ENCODE peak calls at places on chromosomes 12 and 14, in six cellular contexts. One of them, this sample, is unnamed.

GRCh38 chr14:75126121-75126544 is 715 bp downstream of the NEK9 start:
- DNase-seq in fibroblast of lung: peak; percentile 3
- DNase-seq in body of pancreas: no peak
- DNase-seq in activated CD8-positive, alpha-beta memory T cell treated with anti-CD3 and anti-CD28 coated beads, Interleukin-2, amount 10 ng/mL, durations not matched to agents 7 days and 5 days: no peak
- DNase-seq in activated T-helper 1 cell treated with anti-CD3 and anti-CD28 coated beads, Interleukin-12 subunit alpha, Interleukin-12 subunit beta, Interleukin-2, Interleukin-4 antibody, amounts not matched to agents 30 ng/mL and 10 ng/mL and 1 ng/mL, durations not matched to agents 14 hours and 24 hours and 36 hours: no peak
- DNase-seq in right atrium auricular region: no peak
- DNase-seq in this sample: no peak

GRCh38 chr14:70821916-70822705 is 12.8 kb upstream of the MAP3K9 start:
- DNase-seq in fibroblast of lung: peak; percentile 66
- DNase-seq in body of pancreas: peak; percentile 38
- DNase-seq in activated CD8-positive, alpha-beta memory T cell treated with anti-CD3 and anti-CD28 coated beads, Interleukin-2, amount 10 ng/mL, durations not matched to agents 7 days and 5 days: peak; percentile 62
- DNase-seq in activated T-helper 1 cell treated with anti-CD3 and anti-CD28 coated beads, Interleukin-12 subunit alpha, Interleukin-12 subunit beta, Interleukin-2, Interleukin-4 antibody, amounts not matched to agents 30 ng/mL and 10 ng/mL and 1 ng/mL, durations not matched to agents 14 hours and 24 hours and 36 hours: peak; percentile 48
- DNase-seq in right atrium auricular region: no peak
- DNase-seq in this sample: peak; percentile 73

GRCh38 chr12:130026608-130027176 is 122.9 kb upstream of the TMEM132D start:
- DNase-seq in fibroblast of lung: no peak
- DNase-seq in body of pancreas: peak; percentile 40
- DNase-seq in activated CD8-positive, alpha-beta memory T cell treated with anti-CD3 and anti-CD28 coated beads, Interleukin-2, amount 10 ng/mL, durations not matched to agents 7 days and 5 days: peak; percentile 45
- DNase-seq in activated T-helper 1 cell treated with anti-CD3 and anti-CD28 coated beads, Interleukin-12 subunit alpha, Interleukin-12 subunit beta, Interleukin-2, Interleukin-4 antibody, amounts not matched to agents 30 ng/mL and 10 ng/mL and 1 ng/mL, durations not matched to agents 14 hours and 24 hours and 36 hours: no peak
- DNase-seq in right atrium auricular region: no peak
- DNase-seq in this sample: no peak

GRCh38 chr14:92252291-92252690 is 70.7 kb upstream of the SLC24A4 start:
- DNase-seq in fibroblast of lung: no peak
- DNase-seq in body of pancreas: no peak
- DNase-seq in activated CD8-positive, alpha-beta memory T cell treated with anti-CD3 and anti-CD28 coated beads, Interleukin-2, amount 10 ng/mL, durations not matched to agents 7 days and 5 days: no peak
- DNase-seq in activated T-helper 1 cell treated with anti-CD3 and anti-CD28 coated beads, Interleukin-12 subunit alpha, Interleukin-12 subunit beta, Interleukin-2, Interleukin-4 antibody, amounts not matched to agents 30 ng/mL and 10 ng/mL and 1 ng/mL, durations not matched to agents 14 hours and 24 hours and 36 hours: no peak
- DNase-seq in right atrium auricular region: no peak
- DNase-seq in this sample: no peak

GRCh38 chr14:34063470-34064164 is 112.7 kb upstream of the EGLN3 start:
- DNase-seq in fibroblast of lung: no peak
- DNase-seq in body of pancreas: no peak
- DNase-seq in activated CD8-positive, alpha-beta memory T cell treated with anti-CD3 and anti-CD28 coated beads, Interleukin-2, amount 10 ng/mL, durations not matched to agents 7 days and 5 days: no peak
- DNase-seq in activated T-helper 1 cell treated with anti-CD3 and anti-CD28 coated beads, Interleukin-12 subunit alpha, Interleukin-12 subunit beta, Interleukin-2, Interleukin-4 antibody, amounts not matched to agents 30 ng/mL and 10 ng/mL and 1 ng/mL, durations not matched to agents 14 hours and 24 hours and 36 hours: no peak
- DNase-seq in right atrium auricular region: peak; percentile 76
- DNase-seq in this sample: no peak

GRCh38 chr12:131159660-131160059 is 206.0 kb downstream of the ADGRD1 start:
- DNase-seq in fibroblast of lung: no peak
- DNase-seq in body of pancreas: no peak
- DNase-seq in activated CD8-positive, alpha-beta memory T cell treated with anti-CD3 and anti-CD28 coated beads, Interleukin-2, amount 10 ng/mL, durations not matched to agents 7 days and 5 days: no peak
- DNase-seq in activated T-helper 1 cell treated with anti-CD3 and anti-CD28 coated beads, Interleukin-12 subunit alpha, Interleukin-12 subunit beta, Interleukin-2, Interleukin-4 antibody, amounts not matched to agents 30 ng/mL and 10 ng/mL and 1 ng/mL, durations not matched to agents 14 hours and 24 hours and 36 hours: no peak
- DNase-seq in right atrium auricular region: no peak
- DNase-seq in this sample: no peak

GRCh38 chr12:71166280-71166679 is 8.5 kb upstream of the TSPAN8 start:
- DNase-seq in fibroblast of lung: no peak
- DNase-seq in body of pancreas: no peak
- DNase-seq in activated CD8-positive, alpha-beta memory T cell treated with anti-CD3 and anti-CD28 coated beads, Interleukin-2, amount 10 ng/mL, durations not matched to agents 7 days and 5 days: no peak
- DNase-seq in activated T-helper 1 cell treated with anti-CD3 and anti-CD28 coated beads, Interleukin-12 subunit alpha, Interleukin-12 subunit beta, Interleukin-2, Interleukin-4 antibody, amounts not matched to agents 30 ng/mL and 10 ng/mL and 1 ng/mL, durations not matched to agents 14 hours and 24 hours and 36 hours: no peak
- DNase-seq in right atrium auricular region: no peak
- DNase-seq in this sample: no peak

GRCh38 chr12:122998316-122998715 is 17.8 kb downstream of the ARL6IP4 start:
- DNase-seq in fibroblast of lung: no peak
- DNase-seq in body of pancreas: no peak
- DNase-seq in activated CD8-positive, alpha-beta memory T cell treated with anti-CD3 and anti-CD28 coated beads, Interleukin-2, amount 10 ng/mL, durations not matched to agents 7 days and 5 days: no peak
- DNase-seq in activated T-helper 1 cell treated with anti-CD3 and anti-CD28 coated beads, Interleukin-12 subunit alpha, Interleukin-12 subunit beta, Interleukin-2, Interleukin-4 antibody, amounts not matched to agents 30 ng/mL and 10 ng/mL and 1 ng/mL, durations not matched to agents 14 hours and 24 hours and 36 hours: no peak
- DNase-seq in right atrium auricular region: no peak
- DNase-seq in this sample: no peak

GRCh38 chr14:29220077-29220476 is 453.5 kb downstream of the FOXG1 start:
- DNase-seq in fibroblast of lung: no peak
- DNase-seq in body of pancreas: no peak
- DNase-seq in activated CD8-positive, alpha-beta memory T cell treated with anti-CD3 and anti-CD28 coated beads, Interleukin-2, amount 10 ng/mL, durations not matched to agents 7 days and 5 days: no peak
- DNase-seq in activated T-helper 1 cell treated with anti-CD3 and anti-CD28 coated beads, Interleukin-12 subunit alpha, Interleukin-12 subunit beta, Interleukin-2, Interleukin-4 antibody, amounts not matched to agents 30 ng/mL and 10 ng/mL and 1 ng/mL, durations not matched to agents 14 hours and 24 hours and 36 hours: no peak
- DNase-seq in right atrium auricular region: no peak
- DNase-seq in this sample: no peak

GRCh38 chr12:105220929-105221290 is 15.1 kb downstream of the APPL2 start:
- DNase-seq in fibroblast of lung: no peak
- DNase-seq in body of pancreas: no peak
- DNase-seq in activated CD8-positive, alpha-beta memory T cell treated with anti-CD3 and anti-CD28 coated beads, Interleukin-2, amount 10 ng/mL, durations not matched to agents 7 days and 5 days: no peak
- DNase-seq in activated T-helper 1 cell treated with anti-CD3 and anti-CD28 coated beads, Interleukin-12 subunit alpha, Interleukin-12 subunit beta, Interleukin-2, Interleukin-4 antibody, amounts not matched to agents 30 ng/mL and 10 ng/mL and 1 ng/mL, durations not matched to agents 14 hours and 24 hours and 36 hours: no peak
- DNase-seq in right atrium auricular region: no peak
- DNase-seq in this sample: no peak

GRCh38 chr12:123233505-123234299 is 466 bp downstream of the MTRFR start:
- DNase-seq in fibroblast of lung: no peak
- DNase-seq in body of pancreas: no peak
- DNase-seq in activated CD8-positive, alpha-beta memory T cell treated with anti-CD3 and anti-CD28 coated beads, Interleukin-2, amount 10 ng/mL, durations not matched to agents 7 days and 5 days: peak; percentile 53
- DNase-seq in activated T-helper 1 cell treated with anti-CD3 and anti-CD28 coated beads, Interleukin-12 subunit alpha, Interleukin-12 subunit beta, Interleukin-2, Interleukin-4 antibody, amounts not matched to agents 30 ng/mL and 10 ng/mL and 1 ng/mL, durations not matched to agents 14 hours and 24 hours and 36 hours: no peak
- DNase-seq in right atrium auricular region: no peak
- DNase-seq in this sample: no peak

GRCh38 chr14:52455291-52456088 is 96.8 kb downstream of the TXNDC16 start:
- DNase-seq in fibroblast of lung: peak; percentile 89
- DNase-seq in body of pancreas: no peak
- DNase-seq in activated CD8-positive, alpha-beta memory T cell treated with anti-CD3 and anti-CD28 coated beads, Interleukin-2, amount 10 ng/mL, durations not matched to agents 7 days and 5 days: no peak
- DNase-seq in activated T-helper 1 cell treated with anti-CD3 and anti-CD28 coated beads, Interleukin-12 subunit alpha, Interleukin-12 subunit beta, Interleukin-2, Interleukin-4 antibody, amounts not matched to agents 30 ng/mL and 10 ng/mL and 1 ng/mL, durations not matched to agents 14 hours and 24 hours and 36 hours: no peak
- DNase-seq in right atrium auricular region: no peak
- DNase-seq in this sample: no peak

GRCh38 chr14:29927596-29928341 is at the start of gene PRKD1:
- DNase-seq in fibroblast of lung: peak; percentile 76
- DNase-seq in body of pancreas: peak; percentile 66
- DNase-seq in activated CD8-positive, alpha-beta memory T cell treated with anti-CD3 and anti-CD28 coated beads, Interleukin-2, amount 10 ng/mL, durations not matched to agents 7 days and 5 days: no peak
- DNase-seq in activated T-helper 1 cell treated with anti-CD3 and anti-CD28 coated beads, Interleukin-12 subunit alpha, Interleukin-12 subunit beta, Interleukin-2, Interleukin-4 antibody, amounts not matched to agents 30 ng/mL and 10 ng/mL and 1 ng/mL, durations not matched to agents 14 hours and 24 hours and 36 hours: no peak
- DNase-seq in right atrium auricular region: peak; percentile 62
- DNase-seq in this sample: peak; percentile 69

GRCh38 chr12:106113446-106114083 is 25.2 kb downstream of the NUAK1 start:
- DNase-seq in fibroblast of lung: peak; percentile 52
- DNase-seq in body of pancreas: no peak
- DNase-seq in activated CD8-positive, alpha-beta memory T cell treated with anti-CD3 and anti-CD28 coated beads, Interleukin-2, amount 10 ng/mL, durations not matched to agents 7 days and 5 days: no peak
- DNase-seq in activated T-helper 1 cell treated with anti-CD3 and anti-CD28 coated beads, Interleukin-12 subunit alpha, Interleukin-12 subunit beta, Interleukin-2, Interleukin-4 antibody, amounts not matched to agents 30 ng/mL and 10 ng/mL and 1 ng/mL, durations not matched to agents 14 hours and 24 hours and 36 hours: no peak
- DNase-seq in right atrium auricular region: no peak
- DNase-seq in this sample: no peak

GRCh38 chr12:100857418-100857817 is 62.8 kb downstream of the ANO4 start:
- DNase-seq in fibroblast of lung: no peak
- DNase-seq in body of pancreas: no peak
- DNase-seq in activated CD8-positive, alpha-beta memory T cell treated with anti-CD3 and anti-CD28 coated beads, Interleukin-2, amount 10 ng/mL, durations not matched to agents 7 days and 5 days: no peak
- DNase-seq in activated T-helper 1 cell treated with anti-CD3 and anti-CD28 coated beads, Interleukin-12 subunit alpha, Interleukin-12 subunit beta, Interleukin-2, Interleukin-4 antibody, amounts not matched to agents 30 ng/mL and 10 ng/mL and 1 ng/mL, durations not matched to agents 14 hours and 24 hours and 36 hours: no peak
- DNase-seq in right atrium auricular region: no peak
- DNase-seq in this sample: no peak

GRCh38 chr14:99272669-99273024 is 650 bp upstream of the BCL11B start:
- DNase-seq in fibroblast of lung: no peak
- DNase-seq in body of pancreas: no peak
- DNase-seq in activated CD8-positive, alpha-beta memory T cell treated with anti-CD3 and anti-CD28 coated beads, Interleukin-2, amount 10 ng/mL, durations not matched to agents 7 days and 5 days: no peak
- DNase-seq in activated T-helper 1 cell treated with anti-CD3 and anti-CD28 coated beads, Interleukin-12 subunit alpha, Interleukin-12 subunit beta, Interleukin-2, Interleukin-4 antibody, amounts not matched to agents 30 ng/mL and 10 ng/mL and 1 ng/mL, durations not matched to agents 14 hours and 24 hours and 36 hours: no peak
- DNase-seq in right atrium auricular region: no peak
- DNase-seq in this sample: no peak

GRCh38 chr14:98798099-98798498 is 473.9 kb downstream of the BCL11B start:
- DNase-seq in fibroblast of lung: no peak
- DNase-seq in body of pancreas: peak; percentile 14
- DNase-seq in activated CD8-positive, alpha-beta memory T cell treated with anti-CD3 and anti-CD28 coated beads, Interleukin-2, amount 10 ng/mL, durations not matched to agents 7 days and 5 days: no peak
- DNase-seq in activated T-helper 1 cell treated with anti-CD3 and anti-CD28 coated beads, Interleukin-12 subunit alpha, Interleukin-12 subunit beta, Interleukin-2, Interleukin-4 antibody, amounts not matched to agents 30 ng/mL and 10 ng/mL and 1 ng/mL, durations not matched to agents 14 hours and 24 hours and 36 hours: no peak
- DNase-seq in right atrium auricular region: no peak
- DNase-seq in this sample: no peak

GRCh38 chr12:130320553-130320952 is 17.1 kb upstream of the PIWIL1 start:
- DNase-seq in fibroblast of lung: no peak
- DNase-seq in body of pancreas: no peak
- DNase-seq in activated CD8-positive, alpha-beta memory T cell treated with anti-CD3 and anti-CD28 coated beads, Interleukin-2, amount 10 ng/mL, durations not matched to agents 7 days and 5 days: no peak
- DNase-seq in activated T-helper 1 cell treated with anti-CD3 and anti-CD28 coated beads, Interleukin-12 subunit alpha, Interleukin-12 subunit beta, Interleukin-2, Interleukin-4 antibody, amounts not matched to agents 30 ng/mL and 10 ng/mL and 1 ng/mL, durations not matched to agents 14 hours and 24 hours and 36 hours: no peak
- DNase-seq in right atrium auricular region: no peak
- DNase-seq in this sample: no peak

GRCh38 chr12:108367436-108367835 is 28.3 kb upstream of the CMKLR1 start:
- DNase-seq in fibroblast of lung: peak; percentile 33
- DNase-seq in body of pancreas: peak; percentile 62
- DNase-seq in activated CD8-positive, alpha-beta memory T cell treated with anti-CD3 and anti-CD28 coated beads, Interleukin-2, amount 10 ng/mL, durations not matched to agents 7 days and 5 days: no peak
- DNase-seq in activated T-helper 1 cell treated with anti-CD3 and anti-CD28 coated beads, Interleukin-12 subunit alpha, Interleukin-12 subunit beta, Interleukin-2, Interleukin-4 antibody, amounts not matched to agents 30 ng/mL and 10 ng/mL and 1 ng/mL, durations not matched to agents 14 hours and 24 hours and 36 hours: no peak
- DNase-seq in right atrium auricular region: peak; percentile 72
- DNase-seq in this sample: peak; percentile 74

GRCh38 chr14:99595524-99595923 is 8.5 kb downstream of the CCDC85C start:
- DNase-seq in fibroblast of lung: no peak
- DNase-seq in body of pancreas: no peak
- DNase-seq in activated CD8-positive, alpha-beta memory T cell treated with anti-CD3 and anti-CD28 coated beads, Interleukin-2, amount 10 ng/mL, durations not matched to agents 7 days and 5 days: no peak
- DNase-seq in activated T-helper 1 cell treated with anti-CD3 and anti-CD28 coated beads, Interleukin-12 subunit alpha, Interleukin-12 subunit beta, Interleukin-2, Interleukin-4 antibody, amounts not matched to agents 30 ng/mL and 10 ng/mL and 1 ng/mL, durations not matched to agents 14 hours and 24 hours and 36 hours: no peak
- DNase-seq in right atrium auricular region: no peak
- DNase-seq in this sample: no peak

GRCh38 chr14:61346221-61346620 is 24.8 kb downstream of the PRKCH start:
- DNase-seq in fibroblast of lung: no peak
- DNase-seq in body of pancreas: no peak
- DNase-seq in activated CD8-positive, alpha-beta memory T cell treated with anti-CD3 and anti-CD28 coated beads, Interleukin-2, amount 10 ng/mL, durations not matched to agents 7 days and 5 days: no peak
- DNase-seq in activated T-helper 1 cell treated with anti-CD3 and anti-CD28 coated beads, Interleukin-12 subunit alpha, Interleukin-12 subunit beta, Interleukin-2, Interleukin-4 antibody, amounts not matched to agents 30 ng/mL and 10 ng/mL and 1 ng/mL, durations not matched to agents 14 hours and 24 hours and 36 hours: no peak
- DNase-seq in right atrium auricular region: no peak
- DNase-seq in this sample: no peak

GRCh38 chr14:105168496-105168978 is at the start of gene JAG2:
- DNase-seq in fibroblast of lung: peak; percentile 32
- DNase-seq in body of pancreas: peak; percentile 67
- DNase-seq in activated CD8-positive, alpha-beta memory T cell treated with anti-CD3 and anti-CD28 coated beads, Interleukin-2, amount 10 ng/mL, durations not matched to agents 7 days and 5 days: no peak
- DNase-seq in activated T-helper 1 cell treated with anti-CD3 and anti-CD28 coated beads, Interleukin-12 subunit alpha, Interleukin-12 subunit beta, Interleukin-2, Interleukin-4 antibody, amounts not matched to agents 30 ng/mL and 10 ng/mL and 1 ng/mL, durations not matched to agents 14 hours and 24 hours and 36 hours: peak; percentile 58
- DNase-seq in right atrium auricular region: no peak
- DNase-seq in this sample: peak; percentile 78

GRCh38 chr12:62632521-62632920 is 165.9 kb downstream of the MON2 start:
- DNase-seq in fibroblast of lung: peak; percentile 43
- DNase-seq in body of pancreas: peak; percentile 20
- DNase-seq in activated CD8-positive, alpha-beta memory T cell treated with anti-CD3 and anti-CD28 coated beads, Interleukin-2, amount 10 ng/mL, durations not matched to agents 7 days and 5 days: no peak
- DNase-seq in activated T-helper 1 cell treated with anti-CD3 and anti-CD28 coated beads, Interleukin-12 subunit alpha, Interleukin-12 subunit beta, Interleukin-2, Interleukin-4 antibody, amounts not matched to agents 30 ng/mL and 10 ng/mL and 1 ng/mL, durations not matched to agents 14 hours and 24 hours and 36 hours: no peak
- DNase-seq in right atrium auricular region: no peak
- DNase-seq in this sample: peak; percentile 57

GRCh38 chr12:8036366-8036765 is 3.9 kb downstream of the FOXJ2 start:
- DNase-seq in fibroblast of lung: peak; percentile 23
- DNase-seq in body of pancreas: peak; percentile 27
- DNase-seq in activated CD8-positive, alpha-beta memory T cell treated with anti-CD3 and anti-CD28 coated beads, Interleukin-2, amount 10 ng/mL, durations not matched to agents 7 days and 5 days: no peak
- DNase-seq in activated T-helper 1 cell treated with anti-CD3 and anti-CD28 coated beads, Interleukin-12 subunit alpha, Interleukin-12 subunit beta, Interleukin-2, Interleukin-4 antibody, amounts not matched to agents 30 ng/mL and 10 ng/mL and 1 ng/mL, durations not matched to agents 14 hours and 24 hours and 36 hours: no peak
- DNase-seq in right atrium auricular region: no peak
- DNase-seq in this sample: no peak